ENCODE peak calls at places on chromosomes 4 and X, in four cellular contexts. F, U, C and K are unnamed samples.

GRCh38 chr4:86247906-86248305 is 111.9 kb downstream of the MAPK10 start:
- DNase-seq in F (no peak), U (no peak), C (no peak), K (no peak)

GRCh38 chrX:45788941-45789348 is 588.3 kb upstream of the DIPK2B start:
- DNase-seq in F (peak; percentile 69), U (peak; percentile 23), C (no peak), K (no peak)

GRCh38 chr4:72896515-72896914 is 173.0 kb downstream of the COX18 start:
- DNase-seq in F (peak; percentile 83), U (no peak), C (no peak), K (no peak)

GRCh38 chr4:9916937-9917336 is 104.4 kb downstream of the SLC2A9 start:
- DNase-seq in F (no peak), U (no peak), C (no peak), K (no peak)

GRCh38 chr4:61194601-61195000 is 5.5 kb upstream of the ADGRL3 start:
- DNase-seq in F (no peak), U (no peak), C (no peak), K (no peak)

GRCh38 chr4:5638976-5639375 is 69.4 kb downstream of the EVC2 start:
- DNase-seq in F (no peak), U (no peak), C (no peak), K (no peak)

GRCh38 chr4:67546971-67547370 is 1.7 kb upstream of the CENPC start:
- DNase-seq in F (no peak), U (no peak), C (no peak), K (no peak)

GRCh38 chr4:41458689-41459088 is 79.3 kb upstream of the LIMCH1 start:
- DNase-seq in F (no peak), U (no peak), C (no peak), K (no peak)

GRCh38 chrX:21738950-21739287 is 19.0 kb downstream of the SMPX start:
- DNase-seq in F (no peak), U (no peak), C (no peak), K (no peak)

GRCh38 chrX:153794897-153795816 is 689 bp downstream of the SSR4 start:
- DNase-seq in F (peak; percentile 8), U (no peak), C (no peak), K (peak; percentile 57)

GRCh38 chr4:138611721-138612120 is 369.6 kb upstream of the SLC7A11 start:
- DNase-seq in F (peak; percentile 27), U (no peak), C (no peak), K (no peak)

GRCh38 chrX:47637546-47638195 is 7.9 kb upstream of the CFP start:
- DNase-seq in F (peak; percentile 78), U (no peak), C (peak; percentile 68), K (no peak)

GRCh38 chr4:184503869-184504300 is 29.5 kb upstream of the IRF2 start:
- DNase-seq in F (no peak), U (no peak), C (no peak), K (no peak)

GRCh38 chr4:144174401-144175067 is 34.0 kb upstream of the GYPA start:
- DNase-seq in F (peak; percentile 62), U (no peak), C (no peak), K (peak; percentile 86)

GRCh38 chr4:165364452-165365080 is 14.2 kb upstream of the CPE start:
- DNase-seq in F (peak; percentile 86), U (no peak), C (no peak), K (no peak)

GRCh38 chrX:30881797-30882196 is 7.3 kb downstream of the TAB3 start:
- DNase-seq in F (no peak), U (no peak), C (no peak), K (no peak)

GRCh38 chr4:168309781-168310180 is 8.8 kb downstream of the DDX60 start:
- DNase-seq in F (no peak), U (no peak), C (no peak), K (no peak)

GRCh38 chrX:63889001-63889400 is 104.0 kb upstream of the ARHGEF9 start:
- DNase-seq in F (peak; percentile 9), U (no peak), C (no peak), K (no peak)

GRCh38 chrX:26747877-26748276 is 531.9 kb downstream of the MAGEB5 start:
- DNase-seq in F (no peak), U (no peak), C (no peak), K (no peak)

GRCh38 chr4:133095591-133095990 is 53.5 kb upstream of the PCDH10 start:
- DNase-seq in F (no peak), U (no peak), C (no peak), K (no peak)

GRCh38 chr4:186203391-186203802 is 12.0 kb downstream of the CYP4V2 start:
- DNase-seq in F (peak; percentile 10), U (no peak), C (no peak), K (peak; percentile 53)

GRCh38 chrX:100928660-100929613 is at the start of gene XKRX:
- DNase-seq in F (peak; percentile 77), U (peak; percentile 31), C (peak; percentile 56), K (peak; percentile 59)

GRCh38 chr4:22463179-22463578 is 52.7 kb downstream of the ADGRA3 start:
- DNase-seq in F (no peak), U (no peak), C (no peak), K (no peak)

GRCh38 chrX:110286126-110286525 is 31.8 kb downstream of the AMMECR1 start:
- DNase-seq in F (no peak), U (no peak), C (no peak), K (no peak)

GRCh38 chr4:25358515-25359275 is 18.4 kb upstream of the ANAPC4 start:
- DNase-seq in F (peak; percentile 29), U (no peak), C (no peak), K (no peak)

GRCh38 chr4:105060628-105061027 is 86.0 kb upstream of the TET2 start:
- DNase-seq in F (peak; percentile 12), U (no peak), C (no peak), K (peak; percentile 58)

GRCh38 chr4:87032884-87033533 is 98.2 kb downstream of the AFF1 start:
- DNase-seq in F (no peak), U (no peak), C (no peak), K (no peak)

GRCh38 chr4:105822061-105822460 is 73.2 kb upstream of the NPNT start:
- DNase-seq in F (no peak), U (no peak), C (no peak), K (no peak)

GRCh38 chr4:80336582-80336981 is 1.1 kb downstream of the CFAP299 start:
- DNase-seq in F (peak; percentile 72), U (no peak), C (no peak), K (peak; percentile 39)

GRCh38 chr4:10032625-10033024 is 11.3 kb upstream of the SLC2A9 start:
- DNase-seq in F (no peak), U (peak; percentile 68), C (no peak), K (no peak)

GRCh38 chrX:155923200-155923599 is 42.1 kb downstream of the VAMP7 start:
- DNase-seq in F (no peak), U (no peak), C (no peak), K (no peak)

GRCh38 chrX:113260474-113260873 is 419.8 kb upstream of the AMOT start:
- DNase-seq in F (peak; percentile 47), U (no peak), C (no peak), K (peak; percentile 44)

GRCh38 chr4:119034276-119035008 is 101.2 kb upstream of the MYOZ2 start:
- DNase-seq in F (peak; percentile 76), U (no peak), C (no peak), K (no peak)
- H3K27ac ChIP-seq in F (no peak overlapping the region), U (peak overlapping the region; percentile 89), C (peak overlapping the region; percentile 91), K (no peak overlapping the region)

GRCh38 chrX:149505671-149506070 is 565 bp upstream of the IDS start:
- DNase-seq in F (no peak), U (no peak), C (no peak), K (no peak)
- H3K27ac ChIP-seq in F (no peak overlapping the region), U (no peak overlapping the region), C (peak overlapping the region; percentile 95), K (no peak overlapping the region)

GRCh38 chr4:6768539-6768905 is 14.0 kb upstream of the KIAA0232 start:
- DNase-seq in F (peak; percentile 35), U (no peak), C (peak; percentile 83), K (no peak)
- H3K27ac ChIP-seq in F (no peak overlapping the region), U (no peak overlapping the region), C (peak overlapping the region; percentile 86), K (no peak overlapping the region)

GRCh38 chr4:56240554-56241190 is 146.6 kb downstream of the AASDH start:
- DNase-seq in F (no peak), U (no peak), C (no peak), K (no peak)
- H3K27ac ChIP-seq in F (no peak overlapping the region), U (no peak overlapping the region), C (no peak overlapping the region), K (no peak overlapping the region)

GRCh38 chrX:72120798-72121197 is 10.9 kb downstream of the RTL5 start:
- DNase-seq in F (no peak), U (no peak), C (no peak), K (no peak)
- H3K27ac ChIP-seq in F (no peak overlapping the region), U (peak overlapping the region; percentile 75), C (peak overlapping the region; percentile 85), K (no peak overlapping the region)

GRCh38 chr4:34733185-34733916 is 1511.0 kb downstream of the ARAP2 start:
- DNase-seq in F (peak; percentile 34), U (no peak), C (no peak), K (no peak)

GRCh38 chr4:34732170-34732569 is 1512.1 kb downstream of the ARAP2 start:
- DNase-seq in F (no peak), U (no peak), C (no peak), K (no peak)

GRCh38 chr4:34732579-34732978 is 1511.7 kb downstream of the ARAP2 start:
- DNase-seq in F (no peak), U (no peak), C (no peak), K (no peak)

GRCh38 chr4:34731045-34731444 is 1513.3 kb downstream of the ARAP2 start:
- DNase-seq in F (no peak), U (no peak), C (no peak), K (no peak)
- H3K27ac ChIP-seq in F (no peak overlapping the region), U (no peak overlapping the region), C (no peak overlapping the region), K (no peak overlapping the region)

GRCh38 chr4:75990129-75990528 is 616 bp downstream of the SDAD1 start:
- DNase-seq in F (no peak), U (no peak), C (no peak), K (peak; percentile 45)
- H3K27ac ChIP-seq in F (no peak overlapping the region), U (peak overlapping the region; percentile 45), C (peak overlapping the region; percentile 77), K (no peak overlapping the region)

DNA sequence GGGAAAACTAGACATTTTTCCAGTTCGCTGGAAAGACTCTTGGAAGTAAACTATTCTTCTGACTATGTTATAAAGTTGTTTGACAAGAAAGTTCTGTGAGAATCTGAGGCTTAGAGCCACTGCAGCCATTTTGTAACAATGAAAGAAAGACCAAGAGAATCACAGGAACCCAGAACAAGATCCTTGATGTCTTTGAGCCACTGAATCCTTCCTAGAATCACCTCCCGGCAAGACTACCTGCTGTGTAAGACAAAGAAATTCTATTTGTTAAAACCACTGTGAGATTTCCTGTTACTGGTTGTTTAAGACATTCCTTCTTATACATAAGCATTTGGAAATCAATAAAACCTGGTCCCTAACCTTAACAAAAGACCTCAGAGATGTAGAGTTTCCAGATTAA is 175.7 kb upstream of the RASGEF1B start:
- DNase-seq in F (peak; percentile 86), U (no peak), C (no peak), K (no peak)
- H3K27ac ChIP-seq in F (no peak overlapping the region), U (no peak overlapping the region), C (no peak overlapping the region), K (no peak overlapping the region)